ENCODE peak calls at places on chromosome 11, in seven cellular contexts. Z is AG08396; R is brain microvascular endothelial cell; B is foreskin fibroblast; I is HuH-7; C is CD4-positive, alpha-beta T cell; M is GM04504. P is an unnamed sample.

GRCh38 chr11:60788401-60789110 is 3.4 kb downstream of the MS4A10 start:
- DNase-seq in Z (no peak), R (no peak), B (no peak), I (no peak), C (no peak), M (no peak), P (no peak)

GRCh38 chr11:128174465-128175101 is 412.8 kb downstream of the ETS1 start:
- DNase-seq in Z (peak; percentile 9), R (peak; percentile 62), B (no peak), I (no peak), C (no peak), M (no peak), P (no peak)

GRCh38 chr11:117731689-117732290 is 65.2 kb downstream of the DSCAML1 start:
- DNase-seq in Z (no peak), R (no peak), B (no peak), I (no peak), C (no peak), M (no peak), P (no peak)

GRCh38 chr11:127789887-127790286 is 789.3 kb upstream of the KIRREL3 start:
- DNase-seq in Z (no peak), R (peak; percentile 0), B (no peak), I (peak; percentile 12), C (no peak), M (no peak), P (no peak)

GRCh38 chr11:18383388-18384156 is 10.8 kb upstream of the LDHA start:
- DNase-seq in Z (peak; percentile 87), R (peak; percentile 98), B (peak; percentile 99), I (peak; percentile 34), C (peak; percentile 80), M (peak; percentile 99), P (no peak)

GRCh38 chr11:44067266-44067665 is 1.2 kb downstream of the ACCS start:
- DNase-seq in Z (no peak), R (no peak), B (no peak), I (no peak), C (no peak), M (no peak), P (no peak)

GRCh38 chr11:117010808-117011540 is 87.3 kb downstream of the SIK3 start:
- DNase-seq in Z (peak; percentile 67), R (peak; percentile 81), B (peak; percentile 87), I (no peak), C (no peak), M (peak; percentile 88), P (no peak)

GRCh38 chr11:30586251-30587144 is at the start of gene MPPED2:
- DNase-seq in Z (peak; percentile 41), R (no peak), B (no peak), I (peak; percentile 90), C (no peak), M (no peak), P (no peak)

GRCh38 chr11:46248270-46249102 is 29.0 kb upstream of the CREB3L1 start:
- DNase-seq in Z (peak; percentile 90), R (peak; percentile 98), B (peak; percentile 89), I (no peak), C (no peak), M (peak; percentile 91), P (no peak)

GRCh38 chr11:130371004-130371590 is 56.4 kb upstream of the ZBTB44 start:
- DNase-seq in Z (no peak), R (no peak), B (no peak), I (peak; percentile 13), C (no peak), M (no peak), P (no peak)

GRCh38 chr11:133815636-133816035 is 29.7 kb downstream of the SPATA19 start:
- DNase-seq in Z (no peak), R (no peak), B (no peak), I (no peak), C (no peak), M (no peak), P (no peak)